ENCODE peak calls at places on chromosome 7, in eight cellular contexts. One of them, this sample, is unnamed.

GRCh38 chr7:55309040-55309991 is 55.8 kb upstream of the LANCL2 start:
- DNase-seq in psoas muscle: no peak
- DNase-seq in GM23338: no peak
- DNase-seq in cardiac fibroblast: peak
- DNase-seq in NB4: peak
- DNase-seq in neural progenitor cell: no peak
- DNase-seq in fibroblast of the aortic adventitia: no peak
- DNase-seq in AG09309: no peak
- DNase-seq in this sample: no peak

GRCh38 chr7:32223721-32224120 is 153.5 kb upstream of the PDE1C start:
- DNase-seq in psoas muscle: no peak
- DNase-seq in GM23338: no peak
- DNase-seq in cardiac fibroblast: no peak
- DNase-seq in NB4: no peak
- DNase-seq in neural progenitor cell: no peak
- DNase-seq in fibroblast of the aortic adventitia: no peak
- DNase-seq in AG09309: no peak
- DNase-seq in this sample: no peak

GRCh38 chr7:114786455-114786854 is 135.4 kb upstream of the MDFIC start:
- DNase-seq in psoas muscle: no peak
- DNase-seq in GM23338: no peak
- DNase-seq in cardiac fibroblast: no peak
- DNase-seq in NB4: no peak
- DNase-seq in neural progenitor cell: no peak
- DNase-seq in fibroblast of the aortic adventitia: no peak
- DNase-seq in AG09309: no peak
- DNase-seq in this sample: no peak

GRCh38 chr7:23012797-23013714 is 874 bp downstream of the HYCC1 start:
- DNase-seq in psoas muscle: peak
- DNase-seq in GM23338: peak
- DNase-seq in cardiac fibroblast: peak
- DNase-seq in NB4: peak
- DNase-seq in neural progenitor cell: peak
- DNase-seq in fibroblast of the aortic adventitia: peak
- DNase-seq in AG09309: no peak
- DNase-seq in this sample: peak

GRCh38 chr7:87173456-87173855 is 21.2 kb downstream of the DMTF1 start:
- DNase-seq in psoas muscle: no peak
- DNase-seq in GM23338: no peak
- DNase-seq in cardiac fibroblast: no peak
- DNase-seq in NB4: no peak
- DNase-seq in neural progenitor cell: no peak
- DNase-seq in fibroblast of the aortic adventitia: no peak
- DNase-seq in AG09309: no peak
- DNase-seq in this sample: no peak

GRCh38 chr7:30970594-30971094 is 6.9 kb downstream of the GHRHR start:
- DNase-seq in psoas muscle: no peak
- DNase-seq in GM23338: peak
- DNase-seq in cardiac fibroblast: peak
- DNase-seq in NB4: peak
- DNase-seq in neural progenitor cell: peak
- DNase-seq in fibroblast of the aortic adventitia: no peak
- DNase-seq in AG09309: no peak
- DNase-seq in this sample: no peak

GRCh38 chr7:108016841-108017775 is 14.1 kb upstream of the LAMB1 start:
- DNase-seq in psoas muscle: no peak
- DNase-seq in GM23338: peak
- DNase-seq in cardiac fibroblast: peak
- DNase-seq in NB4: peak
- DNase-seq in neural progenitor cell: no peak
- DNase-seq in fibroblast of the aortic adventitia: peak
- DNase-seq in AG09309: no peak
- DNase-seq in this sample: peak

GRCh38 chr7:140347218-140347617 is 51.1 kb downstream of the SLC37A3 start:
- DNase-seq in psoas muscle: no peak
- DNase-seq in GM23338: no peak
- DNase-seq in cardiac fibroblast: no peak
- DNase-seq in NB4: no peak
- DNase-seq in neural progenitor cell: no peak
- DNase-seq in fibroblast of the aortic adventitia: no peak
- DNase-seq in AG09309: no peak
- DNase-seq in this sample: no peak

GRCh38 chr7:132518102-132518838 is 58.0 kb downstream of the PLXNA4 start:
- DNase-seq in psoas muscle: no peak
- DNase-seq in GM23338: peak
- DNase-seq in cardiac fibroblast: peak
- DNase-seq in NB4: peak
- DNase-seq in neural progenitor cell: peak
- DNase-seq in fibroblast of the aortic adventitia: peak
- DNase-seq in AG09309: no peak
- DNase-seq in this sample: no peak

GRCh38 chr7:134086998-134087735 is 40.0 kb upstream of the LRGUK start:
- DNase-seq in psoas muscle: no peak
- DNase-seq in GM23338: no peak
- DNase-seq in cardiac fibroblast: no peak
- DNase-seq in NB4: no peak
- DNase-seq in neural progenitor cell: no peak
- DNase-seq in fibroblast of the aortic adventitia: no peak
- DNase-seq in AG09309: no peak
- DNase-seq in this sample: no peak

GRCh38 chr7:107196834-107197610 is 28.2 kb downstream of the HBP1 start:
- DNase-seq in psoas muscle: no peak
- DNase-seq in GM23338: no peak
- DNase-seq in cardiac fibroblast: no peak
- DNase-seq in NB4: no peak
- DNase-seq in neural progenitor cell: no peak
- DNase-seq in fibroblast of the aortic adventitia: no peak
- DNase-seq in AG09309: no peak
- DNase-seq in this sample: no peak

GRCh38 chr7:85474234-85474633 is 287.4 kb upstream of the SEMA3D start:
- DNase-seq in psoas muscle: no peak
- DNase-seq in GM23338: no peak
- DNase-seq in cardiac fibroblast: no peak
- DNase-seq in NB4: no peak
- DNase-seq in neural progenitor cell: no peak
- DNase-seq in fibroblast of the aortic adventitia: no peak
- DNase-seq in AG09309: no peak
- DNase-seq in this sample: peak

GRCh38 chr7:28165971-28166955 is 14.3 kb downstream of the JAZF1 start:
- DNase-seq in psoas muscle: no peak
- DNase-seq in GM23338: no peak
- DNase-seq in cardiac fibroblast: peak
- DNase-seq in NB4: peak
- DNase-seq in neural progenitor cell: no peak
- DNase-seq in fibroblast of the aortic adventitia: peak
- DNase-seq in AG09309: peak
- DNase-seq in this sample: peak

GRCh38 chr7:3153118-3153517 is 109.5 kb upstream of the CARD11 start:
- DNase-seq in psoas muscle: no peak
- DNase-seq in GM23338: no peak
- DNase-seq in cardiac fibroblast: no peak
- DNase-seq in NB4: no peak
- DNase-seq in neural progenitor cell: no peak
- DNase-seq in fibroblast of the aortic adventitia: no peak
- DNase-seq in AG09309: no peak
- DNase-seq in this sample: no peak

GRCh38 chr7:54542920-54543539 is 855 bp downstream of the VSTM2A start:
- DNase-seq in psoas muscle: no peak
- DNase-seq in GM23338: peak
- DNase-seq in cardiac fibroblast: peak
- DNase-seq in NB4: peak
- DNase-seq in neural progenitor cell: peak
- DNase-seq in fibroblast of the aortic adventitia: peak
- DNase-seq in AG09309: no peak
- DNase-seq in this sample: peak

GRCh38 chr7:152856351-152856750 is 96.8 kb downstream of the ACTR3B start:
- DNase-seq in psoas muscle: no peak
- DNase-seq in GM23338: no peak
- DNase-seq in cardiac fibroblast: no peak
- DNase-seq in NB4: no peak
- DNase-seq in neural progenitor cell: no peak
- DNase-seq in fibroblast of the aortic adventitia: no peak
- DNase-seq in AG09309: no peak
- DNase-seq in this sample: no peak

GRCh38 chr7:68892211-68892610 is 706.1 kb upstream of the AUTS2 start:
- DNase-seq in psoas muscle: no peak
- DNase-seq in GM23338: no peak
- DNase-seq in cardiac fibroblast: no peak
- DNase-seq in NB4: no peak
- DNase-seq in neural progenitor cell: peak
- DNase-seq in fibroblast of the aortic adventitia: peak
- DNase-seq in AG09309: no peak
- DNase-seq in this sample: peak

GRCh38 chr7:68888971-68889385 is 709.3 kb upstream of the AUTS2 start:
- DNase-seq in psoas muscle: no peak
- DNase-seq in GM23338: no peak
- DNase-seq in cardiac fibroblast: no peak
- DNase-seq in NB4: no peak
- DNase-seq in neural progenitor cell: no peak
- DNase-seq in fibroblast of the aortic adventitia: no peak
- DNase-seq in AG09309: no peak
- DNase-seq in this sample: no peak
- TF ChIP-seq CTCF in psoas muscle: no peak
- TF ChIP-seq CTCF in GM23338: no peak
- TF ChIP-seq CTCF in cardiac fibroblast: no peak
- TF ChIP-seq CTCF in NB4: no peak
- TF ChIP-seq CTCF in neural progenitor cell: no peak
- TF ChIP-seq CTCF in fibroblast of the aortic adventitia: no peak
- TF ChIP-seq CTCF in AG09309: no peak
- TF ChIP-seq CTCF in this sample: no peak

GRCh38 chr7:105298439-105298894 is 90.3 kb downstream of the SRPK2 start:
- DNase-seq in psoas muscle: no peak
- DNase-seq in GM23338: peak
- DNase-seq in cardiac fibroblast: no peak
- DNase-seq in NB4: no peak
- DNase-seq in neural progenitor cell: peak
- DNase-seq in fibroblast of the aortic adventitia: no peak
- DNase-seq in AG09309: no peak
- DNase-seq in this sample: no peak

GRCh38 chr7:105296491-105296890 is 92.2 kb downstream of the SRPK2 start:
- DNase-seq in psoas muscle: no peak
- DNase-seq in GM23338: no peak
- DNase-seq in cardiac fibroblast: peak
- DNase-seq in NB4: no peak
- DNase-seq in neural progenitor cell: no peak
- DNase-seq in fibroblast of the aortic adventitia: no peak
- DNase-seq in AG09309: no peak
- DNase-seq in this sample: no peak

GRCh38 chr7:105298004-105298403 is 90.7 kb downstream of the SRPK2 start:
- DNase-seq in psoas muscle: no peak
- DNase-seq in GM23338: no peak
- DNase-seq in cardiac fibroblast: no peak
- DNase-seq in NB4: no peak
- DNase-seq in neural progenitor cell: no peak
- DNase-seq in fibroblast of the aortic adventitia: no peak
- DNase-seq in AG09309: no peak
- DNase-seq in this sample: no peak

GRCh38 chr7:105297309-105297708 is 91.4 kb downstream of the SRPK2 start:
- DNase-seq in psoas muscle: no peak
- DNase-seq in GM23338: no peak
- DNase-seq in cardiac fibroblast: no peak
- DNase-seq in NB4: no peak
- DNase-seq in neural progenitor cell: no peak
- DNase-seq in fibroblast of the aortic adventitia: no peak
- DNase-seq in AG09309: no peak
- DNase-seq in this sample: no peak

GRCh38 chr7:105295626-105296352 is 92.9 kb downstream of the SRPK2 start:
- DNase-seq in psoas muscle: no peak
- DNase-seq in GM23338: no peak
- DNase-seq in cardiac fibroblast: no peak
- DNase-seq in NB4: peak
- DNase-seq in neural progenitor cell: no peak
- DNase-seq in fibroblast of the aortic adventitia: no peak
- DNase-seq in AG09309: no peak
- DNase-seq in this sample: no peak
- H3K4me3 ChIP-seq in psoas muscle: no peak
- H3K4me3 ChIP-seq in GM23338: no peak
- H3K4me3 ChIP-seq in cardiac fibroblast: no peak
- H3K4me3 ChIP-seq in NB4: no peak
- H3K4me3 ChIP-seq in neural progenitor cell: no peak
- H3K4me3 ChIP-seq in fibroblast of the aortic adventitia: no peak
- H3K4me3 ChIP-seq in AG09309: no peak
- H3K4me3 ChIP-seq in this sample: no peak

GRCh38 chr7:55690-56248 is 136.6 kb upstream of the FAM20C start:
- DNase-seq in psoas muscle: no peak
- DNase-seq in GM23338: peak
- DNase-seq in cardiac fibroblast: no peak
- DNase-seq in NB4: no peak
- DNase-seq in neural progenitor cell: no peak
- DNase-seq in fibroblast of the aortic adventitia: no peak
- DNase-seq in AG09309: no peak
- DNase-seq in this sample: no peak
- TF ChIP-seq CTCF in psoas muscle: no peak
- TF ChIP-seq CTCF in GM23338: no peak
- TF ChIP-seq CTCF in cardiac fibroblast: no peak
- TF ChIP-seq CTCF in NB4: no peak
- TF ChIP-seq CTCF in neural progenitor cell: peak
- TF ChIP-seq CTCF in fibroblast of the aortic adventitia: no peak
- TF ChIP-seq CTCF in AG09309: no peak
- TF ChIP-seq CTCF in this sample: no peak

DNA sequence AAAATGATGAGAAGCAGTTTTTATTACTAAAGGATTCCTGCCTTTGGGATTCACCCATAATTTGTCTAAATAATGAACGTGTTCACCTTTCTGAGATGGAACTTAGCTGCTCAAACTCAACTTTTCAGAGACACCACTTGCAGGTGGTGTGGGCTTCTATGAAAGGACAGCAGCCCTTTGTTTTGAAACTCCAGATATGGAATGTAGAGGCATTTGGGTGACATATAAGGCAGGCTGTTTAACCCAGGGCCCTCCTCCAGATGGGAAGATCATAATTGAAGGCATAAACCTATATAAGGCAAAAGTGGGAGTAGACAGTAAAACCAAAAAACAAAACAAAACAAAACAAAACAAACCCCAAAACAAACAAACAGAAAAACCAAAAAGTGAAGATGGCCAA is 11.9 kb upstream of the HUS1 start:
- DNase-seq in psoas muscle: no peak
- DNase-seq in GM23338: no peak
- DNase-seq in cardiac fibroblast: no peak
- DNase-seq in NB4: no peak
- DNase-seq in neural progenitor cell: no peak
- DNase-seq in fibroblast of the aortic adventitia: no peak
- DNase-seq in AG09309: no peak
- DNase-seq in this sample: no peak
- H3K4me3 ChIP-seq in psoas muscle: no peak
- H3K4me3 ChIP-seq in GM23338: peak
- H3K4me3 ChIP-seq in cardiac fibroblast: no peak
- H3K4me3 ChIP-seq in NB4: peak
- H3K4me3 ChIP-seq in neural progenitor cell: peak
- H3K4me3 ChIP-seq in fibroblast of the aortic adventitia: no peak
- H3K4me3 ChIP-seq in AG09309: no peak
- H3K4me3 ChIP-seq in this sample: no peak

GRCh38 chr7:74119831-74120230 is 36.2 kb downstream of the LIMK1 start:
- DNase-seq in psoas muscle: no peak
- DNase-seq in GM23338: no peak
- DNase-seq in cardiac fibroblast: no peak
- DNase-seq in NB4: no peak
- DNase-seq in neural progenitor cell: no peak
- DNase-seq in fibroblast of the aortic adventitia: no peak
- DNase-seq in AG09309: no peak
- DNase-seq in this sample: no peak
- TF ChIP-seq CTCF in psoas muscle: no peak
- TF ChIP-seq CTCF in GM23338: no peak
- TF ChIP-seq CTCF in cardiac fibroblast: no peak
- TF ChIP-seq CTCF in NB4: no peak
- TF ChIP-seq CTCF in neural progenitor cell: no peak
- TF ChIP-seq CTCF in fibroblast of the aortic adventitia: no peak
- TF ChIP-seq CTCF in AG09309: no peak
- TF ChIP-seq CTCF in this sample: no peak

GRCh38 chr7:37405603-37406122 is 43.0 kb downstream of the ELMO1 start:
- DNase-seq in psoas muscle: no peak
- DNase-seq in GM23338: no peak
- DNase-seq in cardiac fibroblast: no peak
- DNase-seq in NB4: no peak
- DNase-seq in neural progenitor cell: no peak
- DNase-seq in fibroblast of the aortic adventitia: no peak
- DNase-seq in AG09309: no peak
- DNase-seq in this sample: no peak
- H3K4me3 ChIP-seq in psoas muscle: no peak
- H3K4me3 ChIP-seq in GM23338: no peak
- H3K4me3 ChIP-seq in cardiac fibroblast: no peak
- H3K4me3 ChIP-seq in NB4: no peak
- H3K4me3 ChIP-seq in neural progenitor cell: no peak
- H3K4me3 ChIP-seq in fibroblast of the aortic adventitia: no peak
- H3K4me3 ChIP-seq in AG09309: no peak
- H3K4me3 ChIP-seq in this sample: no peak

This sample was measured in astrocyte of the spinal cord.